ENCODE peak calls at places on chromosomes 7 and 10, in six cellular contexts. A is HepG2, V is HL-60, D is K562, I is SK-N-SH, H is H1. W is an unnamed sample.

GRCh38 chr10:69180525-69181204 is 631 bp downstream of the SUPV3L1 start:
- DNase-seq in A (no peak), V (peak; percentile 66), D (peak; percentile 45), I (no peak), H (no peak), W (no peak)

GRCh38 chr7:126689037-126689436 is 563.7 kb downstream of the GRM8 start:
- DNase-seq in A (no peak), V (no peak), D (no peak), I (no peak), H (no peak), W (no peak)

GRCh38 chr7:146503844-146504243 is 387.2 kb downstream of the CNTNAP2 start:
- DNase-seq in A (no peak), V (no peak), D (no peak), I (no peak), H (no peak), W (no peak)

GRCh38 chr10:66827353-66827752 is 98.5 kb upstream of the LRRTM3 start:
- DNase-seq in A (no peak), V (no peak), D (no peak), I (no peak), H (no peak), W (no peak)

GRCh38 chr10:42112331-42113157 is 525.8 kb downstream of the ZNF33B start:
- DNase-seq in A (no peak), V (no peak), D (no peak), I (peak; percentile 1), H (no peak), W (no peak)

GRCh38 chr10:79202188-79203013 is 133.6 kb downstream of the ZMIZ1 start:
- DNase-seq in A (peak; percentile 31), V (no peak), D (peak; percentile 63), I (peak; percentile 73), H (peak; percentile 86), W (no peak)

GRCh38 chr10:33306126-33306525 is 28.3 kb downstream of the NRP1 start:
- DNase-seq in A (no peak), V (no peak), D (no peak), I (no peak), H (no peak), W (no peak)

GRCh38 chr7:72411419-72411818 is 719 bp downstream of the CALN1 start:
- DNase-seq in A (no peak), V (no peak), D (no peak), I (no peak), H (no peak), W (no peak)

GRCh38 chr7:113113912-113114311 is 4.4 kb downstream of the SMIM30 start:
- DNase-seq in A (peak; percentile 2), V (no peak), D (peak; percentile 27), I (peak; percentile 23), H (no peak), W (no peak)

GRCh38 chr10:7412482-7413251 is 1.8 kb upstream of the SFMBT2 start:
- DNase-seq in A (no peak), V (no peak), D (no peak), I (peak; percentile 39), H (peak; percentile 83), W (no peak)

GRCh38 chr10:129710510-129710847 is 243.4 kb downstream of the MGMT start:
- DNase-seq in A (peak; percentile 5), V (no peak), D (no peak), I (no peak), H (no peak), W (no peak)

GRCh38 chr7:30164567-30164966 is 29.8 kb downstream of the MTURN start:
- DNase-seq in A (peak; percentile 60), V (no peak), D (peak; percentile 53), I (peak; percentile 65), H (no peak), W (no peak)

DNA sequence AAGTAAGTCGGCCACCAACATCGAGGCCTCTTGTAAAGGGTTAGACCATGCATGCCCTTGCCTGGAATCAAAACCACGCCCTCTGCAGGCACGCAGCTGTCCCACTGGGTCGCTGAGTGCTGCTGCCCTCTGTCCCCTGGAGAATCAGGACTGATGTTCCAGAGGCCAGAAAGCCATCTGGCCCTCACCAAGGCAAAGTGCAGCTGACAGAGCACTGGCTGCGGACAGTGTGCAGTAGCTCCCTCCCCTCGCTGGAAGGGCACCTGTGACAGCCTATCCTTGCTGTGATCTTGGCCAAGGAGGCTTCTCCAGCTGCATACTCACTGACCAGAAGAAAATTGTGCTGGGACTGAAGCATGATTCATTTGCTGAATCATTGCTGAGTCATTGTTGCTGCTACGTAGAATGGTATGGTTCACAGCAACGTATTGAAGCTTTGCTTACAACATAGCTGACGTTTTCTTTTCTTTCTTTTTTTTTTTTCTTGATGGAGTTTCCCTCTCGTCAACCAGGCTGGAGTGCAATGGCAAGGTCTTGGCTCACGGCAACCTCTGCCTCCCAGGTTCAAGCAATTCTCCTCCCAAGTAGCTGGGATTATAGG is 30.4 kb downstream of the DDC start:
- DNase-seq in A (peak; percentile 37), V (peak; percentile 78), D (peak; percentile 84), I (peak; percentile 67), H (no peak), W (no peak)
- TF ChIP-seq GABPA in A (no peak), V (no peak), D (peak; percentile 37), I (no peak), H (no peak), W (no peak)

GRCh38 chr7:36226151-36226550 is 73.1 kb downstream of the EEPD1 start:
- DNase-seq in A (no peak), V (no peak), D (no peak), I (no peak), H (no peak), W (no peak)
- TF ChIP-seq GABPA in A (no peak), V (no peak), D (no peak), I (no peak), H (no peak), W (no peak)

GRCh38 chr7:21939136-21939857 is 6.4 kb downstream of the CDCA7L start:
- DNase-seq in A (no peak), V (no peak), D (no peak), I (no peak), H (no peak), W (peak; percentile 82)
- TF ChIP-seq GABPA in A (no peak), V (no peak), D (no peak), I (no peak), H (no peak), W (peak; percentile 64)

GRCh38 chr7:124775422-124775821 is 9.8 kb upstream of the GPR37 start:
- DNase-seq in A (no peak), V (no peak), D (no peak), I (no peak), H (no peak), W (no peak)
- TF ChIP-seq GABPA in A (no peak), V (no peak), D (no peak), I (no peak), H (no peak), W (no peak)